ENCODE peak calls at places on chromosomes 1 and 21, in six cellular contexts. A is GM23248, H is DND-41, G is colonic mucosa, Q is adipocyte, V is IMR-90. O is an unnamed sample.

GRCh38 chr1:230169454-230170152 is 102.6 kb downstream of the GALNT2 start:
- DNase-seq in H (no peak), A (no peak), V (peak), G (no peak), Q (peak), O (no peak)

GRCh38 chr1:178536844-178537371 is 24.0 kb downstream of the TEX35 start:
- DNase-seq in H (no peak), Q (peak), A (peak), G (peak), V (peak), O (peak)

GRCh38 chr1:36614571-36614970 is 131.9 kb upstream of the CSF3R start:
- DNase-seq in H (no peak), V (no peak), Q (no peak), A (no peak), G (no peak), O (no peak)

GRCh38 chr1:30852026-30852425 is 56.5 kb downstream of the SDC3 start:
- DNase-seq in H (no peak), Q (peak), V (peak), A (peak), G (peak), O (no peak)

GRCh38 chr1:24318988-24319863 is at the start of gene GRHL3:
- DNase-seq in Q (peak), V (no peak), G (peak), H (no peak), A (peak), O (peak)

GRCh38 chr1:209106237-209106741 is 477.2 kb upstream of the CAMK1G start:
- DNase-seq in Q (peak), G (no peak), H (no peak), V (peak), A (peak), O (peak)

GRCh38 chr1:226964068-226964425 is 24.0 kb downstream of the COQ8A start:
- DNase-seq in Q (no peak), A (no peak), G (no peak), V (no peak), H (no peak), O (no peak)

GRCh38 chr1:226921504-226921903 is 18.6 kb upstream of the COQ8A start:
- DNase-seq in G (no peak), Q (no peak), H (no peak), V (no peak), A (no peak), O (no peak)

GRCh38 chr1:218809625-218810024 is 364.1 kb upstream of the LYPLAL1 start:
- DNase-seq in H (no peak), G (no peak), V (no peak), Q (no peak), A (no peak), O (no peak)

GRCh38 chr1:38576241-38576640 is 283.3 kb downstream of the RRAGC start:
- DNase-seq in G (no peak), Q (no peak), H (no peak), A (no peak), V (no peak), O (no peak)

GRCh38 chr21:17967319-17967718 is 148.2 kb upstream of the C21orf91 start:
- DNase-seq in Q (no peak), A (no peak), G (no peak), V (no peak), H (no peak), O (no peak)

GRCh38 chr1:178055093-178055492 is 38.8 kb upstream of the RASAL2 start:
- DNase-seq in Q (no peak), H (peak), G (peak), A (no peak), V (no peak), O (peak)

GRCh38 chr1:36350659-36351171 is 27.3 kb upstream of the EVA1B start:
- DNase-seq in H (peak), V (peak), Q (peak), G (no peak), A (peak), O (peak)

GRCh38 chr1:107152332-107152731 is 11.5 kb downstream of the NTNG1 start:
- DNase-seq in H (no peak), G (no peak), Q (no peak), A (no peak), V (no peak), O (no peak)

GRCh38 chr1:224052767-224053166 is 61.1 kb upstream of the FBXO28 start:
- DNase-seq in G (no peak), Q (no peak), V (peak), A (peak), H (no peak), O (no peak)

GRCh38 chr1:33334081-33334552 is 13.2 kb upstream of the A3GALT2 start:
- DNase-seq in H (no peak), A (peak), G (no peak), V (no peak), Q (no peak), O (no peak)

GRCh38 chr1:22291494-22291893 is 148.6 kb upstream of the WNT4 start:
- DNase-seq in V (no peak), A (no peak), G (no peak), H (no peak), Q (no peak), O (no peak)

GRCh38 chr1:53899206-53899628 is 5.2 kb downstream of the DIO1 start:
- DNase-seq in G (no peak), H (no peak), A (no peak), V (peak), Q (no peak), O (no peak)

GRCh38 chr1:181208967-181209366 is 120.5 kb downstream of the IER5 start:
- DNase-seq in G (no peak), A (no peak), V (no peak), Q (no peak), H (no peak), O (no peak)

GRCh38 chr1:180791806-180792205 is 120.9 kb upstream of the KIAA1614 start:
- DNase-seq in V (peak), H (no peak), Q (peak), G (no peak), A (no peak), O (no peak)

GRCh38 chr1:100942304-100943046 is 46.6 kb downstream of the SLC30A7 start:
- DNase-seq in G (no peak), V (no peak), H (no peak), A (no peak), Q (no peak), O (no peak)

GRCh38 chr1:232538224-232538942 is 91.5 kb downstream of the SIPA1L2 start:
- DNase-seq in Q (peak), H (no peak), V (peak), G (no peak), A (peak), O (peak)

GRCh38 chr1:172350781-172351180 is 69.7 kb upstream of the C1orf105 start:
- DNase-seq in G (no peak), A (no peak), V (no peak), H (no peak), Q (no peak), O (no peak)

GRCh38 chr1:113012149-113012548 is 56.2 kb upstream of the SLC16A1 start:
- DNase-seq in H (no peak), Q (no peak), G (no peak), A (no peak), V (no peak), O (no peak)

GRCh38 chr1:111238056-111238795 is 10.7 kb downstream of the CHI3L2 start:
- DNase-seq in A (no peak), H (no peak), G (no peak), Q (no peak), V (no peak), O (no peak)

GRCh38 chr1:173009597-173009996 is 41.1 kb downstream of the TNFSF18 start:
- DNase-seq in V (no peak), A (no peak), H (no peak), G (no peak), Q (no peak), O (no peak)

GRCh38 chr21:29514652-29515247 is 216.0 kb downstream of the BACH1 start:
- DNase-seq in H (no peak), V (no peak), Q (no peak), G (no peak), A (no peak), O (no peak)

GRCh38 chr1:163035791-163036249 is 33.3 kb upstream of the RGS4 start:
- DNase-seq in Q (peak), H (no peak), V (peak), A (peak), G (no peak), O (peak)

GRCh38 chr1:232925421-232926202 is 24.8 kb upstream of the NTPCR start:
- DNase-seq in G (no peak), V (no peak), A (peak), Q (no peak), H (no peak), O (no peak)

GRCh38 chr1:203177471-203178039 is 1.9 kb upstream of the MYBPH start:
- DNase-seq in A (peak), H (no peak), Q (peak), V (peak), G (no peak), O (peak)

GRCh38 chr1:59214764-59215208 is 82.1 kb upstream of the FGGY start:
- DNase-seq in H (no peak), V (peak), G (peak), Q (peak), A (no peak), O (no peak)

GRCh38 chr21:34702341-34702807 is 33.6 kb downstream of the CLIC6 start:
- DNase-seq in V (peak), G (no peak), A (peak), Q (peak), H (no peak), O (no peak)

GRCh38 chr21:36235058-36235582 is 78.5 kb downstream of the DOP1B start:
- DNase-seq in Q (no peak), V (no peak), H (no peak), A (no peak), G (peak), O (peak)

GRCh38 chr1:222240536-222241181 is 307.2 kb downstream of the HHIPL2 start:
- DNase-seq in Q (peak), H (no peak), G (no peak), A (peak), V (peak), O (peak)

GRCh38 chr1:86748622-86749373 is 44.4 kb downstream of the SH3GLB1 start:
- DNase-seq in V (no peak), A (no peak), G (no peak), H (no peak), Q (no peak), O (no peak)

GRCh38 chr1:91830242-91831131 is 55.5 kb downstream of the TGFBR3 start:
- DNase-seq in V (peak), Q (peak), G (peak), H (no peak), A (peak), O (peak)

GRCh38 chr21:16418211-16418610 is 688.4 kb downstream of the USP25 start:
- DNase-seq in G (no peak), H (no peak), V (no peak), Q (no peak), A (peak), O (no peak)

GRCh38 chr1:4517559-4517958 is 136.8 kb upstream of the AJAP1 start:
- DNase-seq in Q (no peak), V (no peak), A (no peak), H (no peak), G (no peak), O (no peak)

GRCh38 chr1:27071049-27071416 is 58.4 kb upstream of the TENT5B start:
- DNase-seq in A (peak), V (peak), Q (peak), G (no peak), H (no peak), O (peak)

GRCh38 chr1:160207118-160207650 is 2.0 kb downstream of the PEA15 start:
- DNase-seq in A (no peak), V (no peak), Q (no peak), G (no peak), H (no peak), O (no peak)

GRCh38 chr1:160206421-160207117 is 1.4 kb downstream of the PEA15 start:
- DNase-seq in G (no peak), H (no peak), V (peak), A (peak), Q (peak), O (peak)

GRCh38 chr1:160205974-160206369 is 788 bp downstream of the PEA15 start:
- DNase-seq in A (peak), V (peak), G (peak), Q (peak), H (peak), O (no peak)

GRCh38 chr1:160204526-160205241 is 500 bp upstream of the PEA15 start:
- DNase-seq in Q (peak), H (no peak), A (peak), G (no peak), V (no peak), O (peak)

GRCh38 chr1:160205242-160205973 is at the start of gene PEA15:
- DNase-seq in H (peak), G (peak), Q (peak), V (peak), A (peak), O (peak)
- H3K9ac ChIP-seq in H (peak), G (peak), Q (peak), V (peak), A (peak), O (peak)

DNA sequence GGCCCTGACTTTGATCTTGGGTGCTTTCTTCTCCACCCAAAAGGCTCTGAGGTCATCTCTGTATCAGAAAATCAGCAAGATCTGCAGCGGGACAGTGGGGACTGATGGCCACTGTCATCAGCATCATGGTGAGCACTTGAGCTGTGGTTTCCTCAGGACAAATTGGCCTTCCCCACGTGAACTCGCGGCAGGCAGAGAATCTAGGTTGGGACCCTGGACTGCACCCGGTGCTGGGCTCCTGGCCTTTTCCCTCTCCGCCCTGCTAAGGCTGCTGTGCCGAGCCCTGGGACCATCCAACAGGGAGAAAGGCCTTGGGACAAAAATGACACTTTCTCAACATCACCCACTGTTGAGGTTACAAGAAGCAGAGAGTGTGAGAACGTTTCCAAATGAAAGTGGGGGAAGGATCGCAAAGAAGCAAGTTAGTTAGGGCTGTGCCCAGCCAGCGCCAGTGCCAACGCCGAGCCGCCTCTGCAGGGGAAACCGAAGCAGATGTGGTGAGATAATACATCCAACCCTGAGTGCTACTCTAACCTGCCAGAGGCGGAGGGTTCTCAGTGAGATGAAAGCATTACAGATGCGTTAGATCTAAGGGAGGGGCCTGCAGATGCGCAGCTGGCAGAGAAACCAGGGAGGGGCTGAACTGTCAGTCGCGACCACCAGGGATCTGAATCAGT is 9.1 kb upstream of the UMODL1 start:
- DNase-seq in Q (no peak), V (no peak), A (peak), H (peak), G (no peak), O (no peak)
- H3K9ac ChIP-seq in Q (no peak), V (no peak), A (no peak), H (peak), G (no peak), O (no peak)

GRCh38 chr1:41671116-41671755 is 186.8 kb upstream of the EDN2 start:
- DNase-seq in G (no peak), V (no peak), Q (no peak), H (no peak), A (no peak), O (no peak)

GRCh38 chr1:41673355-41673754 is 188.9 kb upstream of the EDN2 start:
- DNase-seq in Q (peak), V (peak), H (peak), A (peak), G (no peak), O (no peak)

GRCh38 chr1:41672173-41672572 is 187.7 kb upstream of the EDN2 start:
- DNase-seq in V (peak), Q (peak), G (no peak), A (peak), H (no peak), O (peak)

GRCh38 chr1:41673806-41674205 is 189.3 kb upstream of the EDN2 start:
- DNase-seq in H (peak), A (no peak), G (no peak), V (peak), Q (no peak), O (no peak)

GRCh38 chr1:41672641-41673313 is 188.3 kb upstream of the EDN2 start:
- DNase-seq in A (peak), V (peak), Q (peak), G (no peak), H (peak), O (no peak)
- H3K9ac ChIP-seq in A (peak), V (peak), Q (peak), G (no peak), H (peak), O (no peak)

GRCh38 chr21:21973806-21974205 is 975.6 kb downstream of the NCAM2 start:
- DNase-seq in G (no peak), V (no peak), H (no peak), Q (no peak), A (no peak), O (peak)
- H3K9ac ChIP-seq in G (no peak), V (no peak), H (no peak), Q (no peak), A (no peak), O (no peak)

DNA sequence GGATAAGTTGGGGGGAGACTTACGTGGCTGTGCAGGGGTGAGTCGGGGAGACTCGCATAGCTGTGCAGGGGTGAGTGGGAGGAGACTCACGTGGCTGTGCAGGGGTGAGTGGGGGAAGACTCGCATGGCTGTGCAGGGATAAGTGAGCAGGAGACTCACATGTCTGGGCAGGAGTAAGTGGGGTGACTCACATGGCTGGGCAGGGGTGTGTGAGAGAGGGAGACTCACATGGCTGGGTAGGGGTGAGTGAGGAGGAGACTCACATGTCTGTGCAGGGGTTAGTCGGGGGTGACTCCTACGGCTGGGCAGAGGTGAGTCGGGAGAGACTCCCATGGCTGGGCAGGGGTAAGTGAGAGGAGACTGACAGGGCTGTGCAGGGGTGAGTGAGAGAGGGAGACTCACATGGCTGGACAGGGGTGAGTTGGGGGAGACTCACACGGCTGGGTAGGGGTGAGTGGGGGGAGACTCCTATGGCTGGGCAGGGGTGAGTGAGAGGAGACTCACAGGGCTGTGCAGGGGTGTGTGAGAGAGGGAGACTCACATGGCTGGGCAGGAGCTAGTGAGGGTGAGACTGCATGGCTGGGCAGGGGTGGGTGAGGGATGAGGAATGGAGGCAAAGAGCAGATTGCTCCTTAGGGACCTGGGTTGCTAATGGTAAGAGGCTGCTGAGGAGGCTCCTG is 56.0 kb upstream of the ABCG1 start:
- DNase-seq in H (peak), A (peak), G (no peak), V (no peak), Q (no peak), O (peak)
- H3K9ac ChIP-seq in H (no peak), A (no peak), G (no peak), V (no peak), Q (no peak), O (no peak)

DNA sequence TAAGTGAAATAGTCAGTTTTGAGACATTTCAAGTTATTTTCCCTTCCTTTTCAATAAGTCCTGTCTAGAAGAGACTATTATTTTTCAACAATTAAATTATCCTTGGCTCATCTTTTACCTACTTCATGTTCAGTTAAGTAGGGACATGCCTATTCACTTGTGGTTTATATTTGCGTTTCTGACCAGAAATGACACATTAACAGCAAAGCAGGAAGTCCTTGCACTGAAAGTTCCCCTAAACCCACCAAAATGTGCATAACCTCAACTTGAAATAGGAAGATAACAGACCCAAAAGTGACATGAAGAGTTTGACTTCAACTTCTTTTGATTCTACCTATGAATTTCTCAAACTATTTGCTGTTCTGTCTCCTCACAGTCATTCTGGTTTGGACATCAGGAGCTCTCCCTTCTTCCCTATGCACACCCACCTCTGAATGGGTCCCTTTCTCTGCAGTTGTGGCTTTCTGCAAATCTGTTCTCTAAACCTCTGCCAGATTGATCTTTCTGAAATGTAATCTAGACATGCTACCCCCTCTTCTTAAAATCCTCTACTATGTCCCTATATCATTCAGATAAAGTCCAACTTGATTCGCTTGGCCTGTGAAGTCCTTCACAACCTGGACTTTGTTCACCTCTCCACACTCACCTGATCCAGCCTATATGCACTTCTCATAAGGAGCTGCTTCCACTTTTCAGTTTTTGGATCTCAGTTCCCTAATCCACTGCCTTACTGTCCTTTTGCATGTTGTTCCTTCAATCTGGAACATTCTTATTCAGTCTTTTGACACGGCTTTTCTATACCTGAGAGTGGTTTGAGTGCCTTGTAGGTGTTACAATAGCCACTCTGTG is 661.5 kb upstream of the ADGRL4 start:
- DNase-seq in Q (no peak), G (no peak), H (no peak), A (no peak), V (no peak), O (no peak)
- H3K9ac ChIP-seq in Q (no peak), G (no peak), H (no peak), A (no peak), V (no peak), O (no peak)

GRCh38 chr1:15432327-15432726 is 5.9 kb upstream of the CTRC start:
- DNase-seq in A (no peak), Q (no peak), H (no peak), V (no peak), G (peak), O (no peak)
- H3K9ac ChIP-seq in A (no peak), Q (no peak), H (no peak), V (no peak), G (no peak), O (no peak)

O was measured in mesendoderm.